ENCODE peak calls at places on chromosomes 16 and 17, in ten cellular contexts. One of them, this sample, is unnamed.

GRCh38 chr16:75861981-75862380 is 135.7 kb upstream of the CPHXL start:
- DNase-seq in heart right ventricle: no peak
- DNase-seq in psoas muscle: no peak
- DNase-seq in left ventricle myocardium inferior: no peak
- DNase-seq in lung: no peak
- DNase-seq in IMR-90: no peak
- DNase-seq in tibial artery: no peak
- DNase-seq in OCI-LY7: no peak
- DNase-seq in suprapubic skin: no peak
- DNase-seq in RWPE2: no peak
- DNase-seq in this sample: no peak

GRCh38 chr16:57606847-57607501 is 21.5 kb upstream of the ADGRG1 start:
- DNase-seq in heart right ventricle: no peak
- DNase-seq in psoas muscle: no peak
- DNase-seq in left ventricle myocardium inferior: no peak
- DNase-seq in lung: no peak
- DNase-seq in IMR-90: no peak
- DNase-seq in tibial artery: peak
- DNase-seq in OCI-LY7: no peak
- DNase-seq in suprapubic skin: peak
- DNase-seq in RWPE2: peak
- DNase-seq in this sample: no peak

GRCh38 chr16:13492046-13492445 is 427.9 kb upstream of the ERCC4 start:
- DNase-seq in heart right ventricle: no peak
- DNase-seq in psoas muscle: no peak
- DNase-seq in left ventricle myocardium inferior: no peak
- DNase-seq in lung: no peak
- DNase-seq in IMR-90: no peak
- DNase-seq in tibial artery: no peak
- DNase-seq in OCI-LY7: no peak
- DNase-seq in suprapubic skin: no peak
- DNase-seq in RWPE2: no peak
- DNase-seq in this sample: no peak

GRCh38 chr16:30407794-30408534 is 558 bp downstream of the ZNF771 start:
- DNase-seq in heart right ventricle: no peak
- DNase-seq in psoas muscle: no peak
- DNase-seq in left ventricle myocardium inferior: no peak
- DNase-seq in lung: no peak
- DNase-seq in IMR-90: no peak
- DNase-seq in tibial artery: no peak
- DNase-seq in OCI-LY7: no peak
- DNase-seq in suprapubic skin: no peak
- DNase-seq in RWPE2: no peak
- DNase-seq in this sample: no peak

GRCh38 chr17:72432143-72432604 is 311.4 kb downstream of the SOX9 start:
- DNase-seq in heart right ventricle: no peak
- DNase-seq in psoas muscle: no peak
- DNase-seq in left ventricle myocardium inferior: no peak
- DNase-seq in lung: no peak
- DNase-seq in IMR-90: peak
- DNase-seq in tibial artery: no peak
- DNase-seq in OCI-LY7: no peak
- DNase-seq in suprapubic skin: no peak
- DNase-seq in RWPE2: no peak
- DNase-seq in this sample: no peak

GRCh38 chr17:46772013-46772878 is 46.2 kb downstream of the WNT3 start:
- DNase-seq in heart right ventricle: peak
- DNase-seq in psoas muscle: peak
- DNase-seq in left ventricle myocardium inferior: peak
- DNase-seq in lung: peak
- DNase-seq in IMR-90: no peak
- DNase-seq in tibial artery: peak
- DNase-seq in OCI-LY7: no peak
- DNase-seq in suprapubic skin: no peak
- DNase-seq in RWPE2: no peak
- DNase-seq in this sample: no peak

GRCh38 chr17:8611135-8611534 is 19.4 kb downstream of the MYH10 start:
- DNase-seq in heart right ventricle: no peak
- DNase-seq in psoas muscle: no peak
- DNase-seq in left ventricle myocardium inferior: no peak
- DNase-seq in lung: no peak
- DNase-seq in IMR-90: no peak
- DNase-seq in tibial artery: peak
- DNase-seq in OCI-LY7: no peak
- DNase-seq in suprapubic skin: no peak
- DNase-seq in RWPE2: no peak
- DNase-seq in this sample: no peak

GRCh38 chr17:81142301-81143199 is 22.8 kb upstream of the PVALEF start:
- DNase-seq in heart right ventricle: peak
- DNase-seq in psoas muscle: peak
- DNase-seq in left ventricle myocardium inferior: peak
- DNase-seq in lung: peak
- DNase-seq in IMR-90: peak
- DNase-seq in tibial artery: peak
- DNase-seq in OCI-LY7: peak
- DNase-seq in suprapubic skin: no peak
- DNase-seq in RWPE2: no peak
- DNase-seq in this sample: peak

GRCh38 chr17:81727324-81728031 is 15.4 kb downstream of the SLC25A10 start:
- DNase-seq in heart right ventricle: no peak
- DNase-seq in psoas muscle: no peak
- DNase-seq in left ventricle myocardium inferior: no peak
- DNase-seq in lung: no peak
- DNase-seq in IMR-90: no peak
- DNase-seq in tibial artery: no peak
- DNase-seq in OCI-LY7: no peak
- DNase-seq in suprapubic skin: no peak
- DNase-seq in RWPE2: peak
- DNase-seq in this sample: no peak

GRCh38 chr17:60519795-60520194 is 6.2 kb downstream of the APPBP2 start:
- DNase-seq in heart right ventricle: no peak
- DNase-seq in psoas muscle: no peak
- DNase-seq in left ventricle myocardium inferior: no peak
- DNase-seq in lung: no peak
- DNase-seq in IMR-90: no peak
- DNase-seq in tibial artery: no peak
- DNase-seq in OCI-LY7: no peak
- DNase-seq in suprapubic skin: no peak
- DNase-seq in RWPE2: no peak
- DNase-seq in this sample: no peak

GRCh38 chr17:35294756-35295155 is 51.9 kb downstream of the SLFN5 start:
- DNase-seq in heart right ventricle: no peak
- DNase-seq in psoas muscle: no peak
- DNase-seq in left ventricle myocardium inferior: no peak
- DNase-seq in lung: no peak
- DNase-seq in IMR-90: no peak
- DNase-seq in tibial artery: no peak
- DNase-seq in OCI-LY7: no peak
- DNase-seq in suprapubic skin: no peak
- DNase-seq in RWPE2: no peak
- DNase-seq in this sample: no peak

GRCh38 chr17:55264640-55265298 is at the start of gene HLF:
- DNase-seq in heart right ventricle: peak
- DNase-seq in psoas muscle: peak
- DNase-seq in left ventricle myocardium inferior: peak
- DNase-seq in lung: peak
- DNase-seq in IMR-90: peak
- DNase-seq in tibial artery: peak
- DNase-seq in OCI-LY7: peak
- DNase-seq in suprapubic skin: peak
- DNase-seq in RWPE2: no peak
- DNase-seq in this sample: peak

GRCh38 chr17:32693135-32693897 is 183.6 kb downstream of the MYO1D start:
- DNase-seq in heart right ventricle: no peak
- DNase-seq in psoas muscle: no peak
- DNase-seq in left ventricle myocardium inferior: no peak
- DNase-seq in lung: no peak
- DNase-seq in IMR-90: no peak
- DNase-seq in tibial artery: no peak
- DNase-seq in OCI-LY7: no peak
- DNase-seq in suprapubic skin: no peak
- DNase-seq in RWPE2: no peak
- DNase-seq in this sample: no peak

GRCh38 chr16:11328172-11329079 is 16.8 kb upstream of the RMI2 start:
- DNase-seq in heart right ventricle: peak
- DNase-seq in psoas muscle: peak
- DNase-seq in left ventricle myocardium inferior: peak
- DNase-seq in lung: peak
- DNase-seq in IMR-90: peak
- DNase-seq in tibial artery: no peak
- DNase-seq in OCI-LY7: peak
- DNase-seq in suprapubic skin: no peak
- DNase-seq in RWPE2: no peak
- DNase-seq in this sample: no peak

GRCh38 chr16:80932725-80933124 is 74.0 kb downstream of the CMC2 start:
- DNase-seq in heart right ventricle: peak
- DNase-seq in psoas muscle: peak
- DNase-seq in left ventricle myocardium inferior: peak
- DNase-seq in lung: peak
- DNase-seq in IMR-90: peak
- DNase-seq in tibial artery: peak
- DNase-seq in OCI-LY7: no peak
- DNase-seq in suprapubic skin: no peak
- DNase-seq in RWPE2: peak
- DNase-seq in this sample: peak
- H3K27ac ChIP-seq in heart right ventricle: peak
- H3K27ac ChIP-seq in psoas muscle: peak
- H3K27ac ChIP-seq in left ventricle myocardium inferior: peak
- H3K27ac ChIP-seq in lung: peak
- H3K27ac ChIP-seq in IMR-90: peak
- H3K27ac ChIP-seq in tibial artery: peak
- H3K27ac ChIP-seq in OCI-LY7: no peak
- H3K27ac ChIP-seq in suprapubic skin: peak
- H3K27ac ChIP-seq in RWPE2: peak
- H3K27ac ChIP-seq in this sample: peak

GRCh38 chr16:3150346-3151218 is 15.8 kb downstream of the ZNF213 start:
- DNase-seq in heart right ventricle: peak
- DNase-seq in psoas muscle: peak
- DNase-seq in left ventricle myocardium inferior: peak
- DNase-seq in lung: peak
- DNase-seq in IMR-90: peak
- DNase-seq in tibial artery: peak
- DNase-seq in OCI-LY7: peak
- DNase-seq in suprapubic skin: peak
- DNase-seq in RWPE2: peak
- DNase-seq in this sample: peak

GRCh38 chr16:3149630-3150345 is 15.0 kb downstream of the ZNF213 start:
- DNase-seq in heart right ventricle: peak
- DNase-seq in psoas muscle: peak
- DNase-seq in left ventricle myocardium inferior: peak
- DNase-seq in lung: peak
- DNase-seq in IMR-90: peak
- DNase-seq in tibial artery: peak
- DNase-seq in OCI-LY7: peak
- DNase-seq in suprapubic skin: no peak
- DNase-seq in RWPE2: no peak
- DNase-seq in this sample: peak

GRCh38 chr16:3152273-3153076 is 17.6 kb downstream of the ZNF213 start:
- DNase-seq in heart right ventricle: peak
- DNase-seq in psoas muscle: peak
- DNase-seq in left ventricle myocardium inferior: peak
- DNase-seq in lung: peak
- DNase-seq in IMR-90: peak
- DNase-seq in tibial artery: peak
- DNase-seq in OCI-LY7: peak
- DNase-seq in suprapubic skin: peak
- DNase-seq in RWPE2: peak
- DNase-seq in this sample: peak

GRCh38 chr16:3153077-3153368 is 18.2 kb downstream of the ZNF213 start:
- DNase-seq in heart right ventricle: no peak
- DNase-seq in psoas muscle: no peak
- DNase-seq in left ventricle myocardium inferior: no peak
- DNase-seq in lung: no peak
- DNase-seq in IMR-90: no peak
- DNase-seq in tibial artery: no peak
- DNase-seq in OCI-LY7: no peak
- DNase-seq in suprapubic skin: no peak
- DNase-seq in RWPE2: no peak
- DNase-seq in this sample: no peak

GRCh38 chr16:3152022-3152272 is 17.1 kb downstream of the ZNF213 start:
- DNase-seq in heart right ventricle: no peak
- DNase-seq in psoas muscle: no peak
- DNase-seq in left ventricle myocardium inferior: no peak
- DNase-seq in lung: no peak
- DNase-seq in IMR-90: no peak
- DNase-seq in tibial artery: no peak
- DNase-seq in OCI-LY7: no peak
- DNase-seq in suprapubic skin: no peak
- DNase-seq in RWPE2: no peak
- DNase-seq in this sample: peak
- H3K4me3 ChIP-seq in heart right ventricle: peak
- H3K4me3 ChIP-seq in psoas muscle: peak
- H3K4me3 ChIP-seq in left ventricle myocardium inferior: peak
- H3K4me3 ChIP-seq in lung: no peak
- H3K4me3 ChIP-seq in IMR-90: peak
- H3K4me3 ChIP-seq in tibial artery: peak
- H3K4me3 ChIP-seq in OCI-LY7: peak
- H3K4me3 ChIP-seq in suprapubic skin: peak
- H3K4me3 ChIP-seq in RWPE2: peak
- H3K4me3 ChIP-seq in this sample: no peak

GRCh38 chr16:78321611-78322010 is 222.2 kb downstream of the WWOX start:
- DNase-seq in heart right ventricle: no peak
- DNase-seq in psoas muscle: no peak
- DNase-seq in left ventricle myocardium inferior: no peak
- DNase-seq in lung: no peak
- DNase-seq in IMR-90: no peak
- DNase-seq in tibial artery: no peak
- DNase-seq in OCI-LY7: no peak
- DNase-seq in suprapubic skin: no peak
- DNase-seq in RWPE2: no peak
- DNase-seq in this sample: no peak

GRCh38 chr16:78324649-78325274 is 225.3 kb downstream of the WWOX start:
- DNase-seq in heart right ventricle: no peak
- DNase-seq in psoas muscle: no peak
- DNase-seq in left ventricle myocardium inferior: no peak
- DNase-seq in lung: no peak
- DNase-seq in IMR-90: no peak
- DNase-seq in tibial artery: no peak
- DNase-seq in OCI-LY7: no peak
- DNase-seq in suprapubic skin: no peak
- DNase-seq in RWPE2: no peak
- DNase-seq in this sample: no peak

GRCh38 chr16:78323315-78323714 is 223.9 kb downstream of the WWOX start:
- DNase-seq in heart right ventricle: no peak
- DNase-seq in psoas muscle: no peak
- DNase-seq in left ventricle myocardium inferior: no peak
- DNase-seq in lung: no peak
- DNase-seq in IMR-90: no peak
- DNase-seq in tibial artery: no peak
- DNase-seq in OCI-LY7: no peak
- DNase-seq in suprapubic skin: no peak
- DNase-seq in RWPE2: no peak
- DNase-seq in this sample: no peak

GRCh38 chr16:78325532-78325931 is 226.1 kb downstream of the WWOX start:
- DNase-seq in heart right ventricle: no peak
- DNase-seq in psoas muscle: no peak
- DNase-seq in left ventricle myocardium inferior: no peak
- DNase-seq in lung: no peak
- DNase-seq in IMR-90: no peak
- DNase-seq in tibial artery: no peak
- DNase-seq in OCI-LY7: no peak
- DNase-seq in suprapubic skin: no peak
- DNase-seq in RWPE2: no peak
- DNase-seq in this sample: no peak
- H3K27ac ChIP-seq in heart right ventricle: no peak
- H3K27ac ChIP-seq in psoas muscle: no peak
- H3K27ac ChIP-seq in left ventricle myocardium inferior: no peak
- H3K27ac ChIP-seq in lung: no peak
- H3K27ac ChIP-seq in IMR-90: no peak
- H3K27ac ChIP-seq in tibial artery: no peak
- H3K27ac ChIP-seq in OCI-LY7: no peak
- H3K27ac ChIP-seq in suprapubic skin: no peak
- H3K27ac ChIP-seq in RWPE2: no peak
- H3K27ac ChIP-seq in this sample: no peak

GRCh38 chr16:22694887-22695382 is 119.0 kb upstream of the HS3ST2 start:
- DNase-seq in heart right ventricle: no peak
- DNase-seq in psoas muscle: no peak
- DNase-seq in left ventricle myocardium inferior: no peak
- DNase-seq in lung: no peak
- DNase-seq in IMR-90: peak
- DNase-seq in tibial artery: peak
- DNase-seq in OCI-LY7: no peak
- DNase-seq in suprapubic skin: no peak
- DNase-seq in RWPE2: no peak
- DNase-seq in this sample: no peak
- H3K4me3 ChIP-seq in heart right ventricle: no peak
- H3K4me3 ChIP-seq in psoas muscle: no peak
- H3K4me3 ChIP-seq in left ventricle myocardium inferior: no peak
- H3K4me3 ChIP-seq in lung: no peak
- H3K4me3 ChIP-seq in IMR-90: no peak
- H3K4me3 ChIP-seq in tibial artery: peak
- H3K4me3 ChIP-seq in OCI-LY7: no peak
- H3K4me3 ChIP-seq in suprapubic skin: no peak
- H3K4me3 ChIP-seq in RWPE2: no peak
- H3K4me3 ChIP-seq in this sample: no peak

This sample was measured in aorta.